ENCODE peak calls at places on chromosome 9, in seven cellular contexts. One of them, this sample, is unnamed. For H3K36me3, the result is how much of the 10 kb centered on the place peaks cover.

GRCh38 chr9:133161542-133161950 is 2.2 kb downstream of the GBGT1 start:
- DNase-seq in IMR-90: no peak
- DNase-seq in cardiac muscle cell: no peak
- DNase-seq in hepatocyte: no peak
- DNase-seq in upper lobe of left lung: no peak
- DNase-seq in left ventricle myocardium inferior: no peak
- DNase-seq in BE2C: no peak
- DNase-seq in this sample: no peak

GRCh38 chr9:136947955-136948510 is 3.0 kb downstream of the C8G start:
- DNase-seq in IMR-90: peak
- DNase-seq in cardiac muscle cell: peak
- DNase-seq in hepatocyte: peak
- DNase-seq in upper lobe of left lung: peak
- DNase-seq in left ventricle myocardium inferior: peak
- DNase-seq in BE2C: peak
- DNase-seq in this sample: peak

GRCh38 chr9:114097613-114098020 is 1.5 kb downstream of the KIF12 start:
- DNase-seq in IMR-90: no peak
- DNase-seq in cardiac muscle cell: peak
- DNase-seq in hepatocyte: no peak
- DNase-seq in upper lobe of left lung: no peak
- DNase-seq in left ventricle myocardium inferior: no peak
- DNase-seq in BE2C: no peak
- DNase-seq in this sample: no peak

GRCh38 chr9:109880276-109881169 is 100.5 kb downstream of the PALM2AKAP2 start:
- DNase-seq in IMR-90: peak
- DNase-seq in cardiac muscle cell: peak
- DNase-seq in hepatocyte: peak
- DNase-seq in upper lobe of left lung: no peak
- DNase-seq in left ventricle myocardium inferior: no peak
- DNase-seq in BE2C: no peak
- DNase-seq in this sample: peak

GRCh38 chr9:122204491-122204890 is 24.3 kb downstream of the LHX6 start:
- DNase-seq in IMR-90: no peak
- DNase-seq in cardiac muscle cell: no peak
- DNase-seq in hepatocyte: no peak
- DNase-seq in upper lobe of left lung: no peak
- DNase-seq in left ventricle myocardium inferior: no peak
- DNase-seq in BE2C: no peak
- DNase-seq in this sample: no peak

GRCh38 chr9:114164191-114164794 is 9.0 kb downstream of the COL27A1 start:
- DNase-seq in IMR-90: no peak
- DNase-seq in cardiac muscle cell: no peak
- DNase-seq in hepatocyte: no peak
- DNase-seq in upper lobe of left lung: no peak
- DNase-seq in left ventricle myocardium inferior: no peak
- DNase-seq in BE2C: no peak
- DNase-seq in this sample: no peak

GRCh38 chr9:117073539-117074336 is 341.1 kb downstream of the ASTN2 start:
- DNase-seq in IMR-90: no peak
- DNase-seq in cardiac muscle cell: peak
- DNase-seq in hepatocyte: peak
- DNase-seq in upper lobe of left lung: no peak
- DNase-seq in left ventricle myocardium inferior: no peak
- DNase-seq in BE2C: peak
- DNase-seq in this sample: peak

GRCh38 chr9:33329996-33330395 is 39.7 kb downstream of the NFX1 start:
- DNase-seq in IMR-90: peak
- DNase-seq in cardiac muscle cell: peak
- DNase-seq in hepatocyte: peak
- DNase-seq in upper lobe of left lung: no peak
- DNase-seq in left ventricle myocardium inferior: no peak
- DNase-seq in BE2C: no peak
- DNase-seq in this sample: no peak

GRCh38 chr9:98502976-98503325 is 205.8 kb downstream of the GABBR2 start:
- DNase-seq in IMR-90: peak
- DNase-seq in cardiac muscle cell: peak
- DNase-seq in hepatocyte: peak
- DNase-seq in upper lobe of left lung: peak
- DNase-seq in left ventricle myocardium inferior: peak
- DNase-seq in BE2C: no peak
- DNase-seq in this sample: no peak

GRCh38 chr9:22008662-22009562 is at the start of gene CDKN2B:
- DNase-seq in IMR-90: peak
- DNase-seq in cardiac muscle cell: peak
- DNase-seq in hepatocyte: peak
- DNase-seq in upper lobe of left lung: peak
- DNase-seq in left ventricle myocardium inferior: peak
- DNase-seq in BE2C: peak
- DNase-seq in this sample: peak

GRCh38 chr9:2489838-2490314 is 131.7 kb upstream of the VLDLR start:
- DNase-seq in IMR-90: peak
- DNase-seq in cardiac muscle cell: peak
- DNase-seq in hepatocyte: no peak
- DNase-seq in upper lobe of left lung: no peak
- DNase-seq in left ventricle myocardium inferior: no peak
- DNase-seq in BE2C: peak
- DNase-seq in this sample: no peak

GRCh38 chr9:132538071-132538470 is 44.3 kb upstream of the BARHL1 start:
- DNase-seq in IMR-90: no peak
- DNase-seq in cardiac muscle cell: no peak
- DNase-seq in hepatocyte: no peak
- DNase-seq in upper lobe of left lung: no peak
- DNase-seq in left ventricle myocardium inferior: no peak
- DNase-seq in BE2C: no peak
- DNase-seq in this sample: no peak

GRCh38 chr9:91086657-91087563 is 274.8 kb downstream of the AUH start:
- DNase-seq in IMR-90: no peak
- DNase-seq in cardiac muscle cell: peak
- DNase-seq in hepatocyte: no peak
- DNase-seq in upper lobe of left lung: no peak
- DNase-seq in left ventricle myocardium inferior: no peak
- DNase-seq in BE2C: no peak
- DNase-seq in this sample: no peak

GRCh38 chr9:35035851-35036701 is 36.3 kb downstream of the VCP start:
- DNase-seq in IMR-90: peak
- DNase-seq in cardiac muscle cell: peak
- DNase-seq in hepatocyte: no peak
- DNase-seq in upper lobe of left lung: peak
- DNase-seq in left ventricle myocardium inferior: peak
- DNase-seq in BE2C: no peak
- DNase-seq in this sample: no peak

GRCh38 chr9:88716636-88717035 is 181.7 kb downstream of the NXNL2 start:
- DNase-seq in IMR-90: no peak
- DNase-seq in cardiac muscle cell: no peak
- DNase-seq in hepatocyte: no peak
- DNase-seq in upper lobe of left lung: no peak
- DNase-seq in left ventricle myocardium inferior: no peak
- DNase-seq in BE2C: no peak
- DNase-seq in this sample: no peak

GRCh38 chr9:23123048-23123632 is 676.5 kb downstream of the DMRTA1 start:
- DNase-seq in IMR-90: peak
- DNase-seq in cardiac muscle cell: peak
- DNase-seq in hepatocyte: peak
- DNase-seq in upper lobe of left lung: no peak
- DNase-seq in left ventricle myocardium inferior: no peak
- DNase-seq in BE2C: peak
- DNase-seq in this sample: no peak

GRCh38 chr9:95750725-95751644 is 124.5 kb upstream of the ERCC6L2 start:
- DNase-seq in IMR-90: no peak
- DNase-seq in cardiac muscle cell: no peak
- DNase-seq in hepatocyte: no peak
- DNase-seq in upper lobe of left lung: no peak
- DNase-seq in left ventricle myocardium inferior: no peak
- DNase-seq in BE2C: no peak
- DNase-seq in this sample: no peak

GRCh38 chr9:71763752-71764332 is 4.5 kb downstream of the CEMIP2 start:
- DNase-seq in IMR-90: no peak
- DNase-seq in cardiac muscle cell: peak
- DNase-seq in hepatocyte: no peak
- DNase-seq in upper lobe of left lung: no peak
- DNase-seq in left ventricle myocardium inferior: no peak
- DNase-seq in BE2C: no peak
- DNase-seq in this sample: no peak

GRCh38 chr9:80968611-80969010 is 720.7 kb downstream of the TLE1 start:
- DNase-seq in IMR-90: peak
- DNase-seq in cardiac muscle cell: peak
- DNase-seq in hepatocyte: no peak
- DNase-seq in upper lobe of left lung: no peak
- DNase-seq in left ventricle myocardium inferior: no peak
- DNase-seq in BE2C: no peak
- DNase-seq in this sample: no peak

GRCh38 chr9:96232539-96233241 is 69.3 kb downstream of the HSD17B3 start:
- DNase-seq in IMR-90: peak
- DNase-seq in cardiac muscle cell: peak
- DNase-seq in hepatocyte: peak
- DNase-seq in upper lobe of left lung: no peak
- DNase-seq in left ventricle myocardium inferior: peak
- DNase-seq in BE2C: peak
- DNase-seq in this sample: peak

GRCh38 chr9:249025-249424 is 34.4 kb downstream of the DOCK8 start:
- DNase-seq in IMR-90: no peak
- DNase-seq in cardiac muscle cell: no peak
- DNase-seq in hepatocyte: no peak
- DNase-seq in upper lobe of left lung: no peak
- DNase-seq in left ventricle myocardium inferior: no peak
- DNase-seq in BE2C: no peak
- DNase-seq in this sample: no peak

DNA sequence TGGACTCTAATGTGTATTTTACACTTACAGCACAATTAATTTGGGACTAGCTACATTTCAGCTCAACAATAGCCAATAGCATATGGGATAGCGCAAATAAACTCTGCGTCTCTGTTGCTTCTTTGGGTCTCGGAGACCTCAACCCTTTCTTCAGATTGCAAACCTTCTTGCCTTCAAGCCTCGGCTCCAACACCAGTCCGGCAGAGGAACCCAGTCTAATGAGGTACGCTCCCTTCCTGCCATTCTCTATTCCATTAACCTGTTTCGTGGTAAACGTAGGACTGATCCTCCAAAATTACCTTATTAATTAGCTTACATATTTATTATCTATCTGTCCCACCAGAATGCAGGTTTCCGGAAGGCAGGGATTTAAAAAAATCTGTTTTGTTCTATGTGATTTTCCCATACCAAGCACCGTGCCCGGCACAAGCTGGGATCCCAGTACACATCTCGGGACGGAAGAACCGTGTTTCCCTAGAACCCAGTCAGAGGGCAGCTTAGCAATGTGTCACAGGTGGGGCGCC is 525 bp upstream of the DAPK1 start:
- DNase-seq in IMR-90: no peak
- DNase-seq in cardiac muscle cell: no peak
- DNase-seq in hepatocyte: no peak
- DNase-seq in upper lobe of left lung: no peak
- DNase-seq in left ventricle myocardium inferior: no peak
- DNase-seq in BE2C: no peak
- DNase-seq in this sample: no peak
- H3K4me3 ChIP-seq in IMR-90: peak
- H3K4me3 ChIP-seq in cardiac muscle cell: peak
- H3K4me3 ChIP-seq in hepatocyte: peak
- H3K4me3 ChIP-seq in upper lobe of left lung: peak
- H3K4me3 ChIP-seq in left ventricle myocardium inferior: peak
- H3K4me3 ChIP-seq in BE2C: peak
- H3K4me3 ChIP-seq in this sample: peak

DNA sequence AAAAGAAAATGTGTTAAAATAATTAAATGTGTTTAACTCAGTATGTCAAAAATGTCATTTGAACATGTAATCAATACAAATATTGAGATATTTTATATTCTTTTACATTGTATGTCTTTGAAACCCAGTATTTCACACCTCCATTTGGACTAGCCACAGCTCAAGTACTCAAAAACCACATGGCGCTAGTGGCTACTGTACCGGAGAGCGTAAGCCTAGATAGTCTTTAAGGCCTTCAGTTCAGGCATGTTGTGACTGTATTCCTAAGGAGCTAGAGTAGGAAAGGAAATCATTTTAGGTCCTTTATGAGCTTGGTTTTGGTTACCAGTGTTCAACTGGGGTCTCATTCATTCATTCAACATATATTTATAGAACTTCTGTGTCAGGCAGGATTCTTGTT is 12.8 kb downstream of the FBXW2 start:
- DNase-seq in IMR-90: no peak
- DNase-seq in cardiac muscle cell: no peak
- DNase-seq in hepatocyte: no peak
- DNase-seq in upper lobe of left lung: no peak
- DNase-seq in left ventricle myocardium inferior: no peak
- DNase-seq in BE2C: no peak
- DNase-seq in this sample: no peak
- H3K36me3 ChIP-seq in IMR-90: under half
- H3K36me3 ChIP-seq in cardiac muscle cell: under half
- H3K36me3 ChIP-seq in hepatocyte: under half
- H3K36me3 ChIP-seq in upper lobe of left lung: half or more
- H3K36me3 ChIP-seq in left ventricle myocardium inferior: under half
- H3K36me3 ChIP-seq in BE2C: under half
- H3K36me3 ChIP-seq in this sample: under half

DNA sequence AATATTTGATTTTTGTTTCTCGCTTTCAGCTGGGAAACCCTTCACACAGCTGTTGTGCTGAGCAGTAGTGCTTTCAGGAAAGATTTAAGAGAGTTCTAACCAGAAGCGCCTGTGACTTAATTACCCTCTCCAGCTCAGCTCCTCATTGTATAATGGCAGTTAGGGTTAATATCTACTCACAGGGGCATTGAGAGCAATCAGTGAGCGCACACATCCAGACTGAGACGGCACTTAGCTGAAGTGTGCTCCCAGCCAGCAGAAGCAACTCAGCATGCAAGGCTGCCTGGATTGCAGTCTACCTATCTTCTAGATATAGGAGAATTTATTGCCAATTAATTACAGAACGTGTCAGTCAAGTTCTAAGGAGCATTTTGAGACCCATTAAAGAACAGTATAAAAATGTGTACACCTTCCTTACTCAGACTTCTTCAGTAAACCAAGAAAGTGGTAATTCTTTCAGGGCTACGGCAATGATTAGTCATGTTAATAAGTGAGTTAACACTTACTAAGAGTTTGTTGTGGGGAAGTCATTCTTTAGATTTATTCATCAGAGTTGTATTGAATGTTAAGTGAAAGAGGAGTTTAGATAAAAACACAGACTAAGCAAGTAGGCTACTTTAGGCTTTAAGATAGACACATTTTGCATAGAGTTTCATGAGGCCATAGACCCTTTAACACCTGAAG is 111.7 kb upstream of the PCAT7 start:
- DNase-seq in IMR-90: no peak
- DNase-seq in cardiac muscle cell: no peak
- DNase-seq in hepatocyte: no peak
- DNase-seq in upper lobe of left lung: no peak
- DNase-seq in left ventricle myocardium inferior: no peak
- DNase-seq in BE2C: no peak
- DNase-seq in this sample: no peak
- H3K4me3 ChIP-seq in IMR-90: no peak
- H3K4me3 ChIP-seq in cardiac muscle cell: no peak
- H3K4me3 ChIP-seq in hepatocyte: no peak
- H3K4me3 ChIP-seq in upper lobe of left lung: no peak
- H3K4me3 ChIP-seq in left ventricle myocardium inferior: no peak
- H3K4me3 ChIP-seq in BE2C: no peak
- H3K4me3 ChIP-seq in this sample: no peak

DNA sequence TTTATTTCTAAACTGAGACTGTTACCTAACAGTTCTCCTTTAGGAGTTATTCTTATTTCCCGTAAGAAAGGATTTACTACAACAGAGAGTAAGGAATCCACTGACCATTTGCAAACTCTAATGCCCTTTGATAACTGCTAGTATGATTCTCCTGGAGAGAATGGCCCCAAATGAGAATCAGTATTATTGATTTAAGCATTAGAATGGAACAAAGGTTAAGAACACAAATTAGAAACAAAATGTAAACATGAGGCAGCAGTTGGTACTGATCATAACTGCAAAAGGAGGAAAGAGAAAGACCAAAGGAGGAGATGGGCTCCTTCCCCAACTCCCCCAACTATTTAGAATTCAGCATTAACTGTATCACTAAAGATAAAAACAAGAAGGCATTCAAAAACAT is 30.7 kb downstream of the PSIP1 start:
- DNase-seq in IMR-90: no peak
- DNase-seq in cardiac muscle cell: no peak
- DNase-seq in hepatocyte: no peak
- DNase-seq in upper lobe of left lung: no peak
- DNase-seq in left ventricle myocardium inferior: no peak
- DNase-seq in BE2C: no peak
- DNase-seq in this sample: no peak
- H3K36me3 ChIP-seq in IMR-90: under half
- H3K36me3 ChIP-seq in cardiac muscle cell: under half
- H3K36me3 ChIP-seq in hepatocyte: under half
- H3K36me3 ChIP-seq in upper lobe of left lung: under half
- H3K36me3 ChIP-seq in left ventricle myocardium inferior: under half
- H3K36me3 ChIP-seq in BE2C: under half
- H3K36me3 ChIP-seq in this sample: under half

This sample was measured in Caco-2.